ENCODE peak calls at places on chromosomes 6 and 20, in eight cellular contexts. N, T, R, S, E, I, Y and V are unnamed samples.

GRCh38 chr6:156839591-156840001 is 62.4 kb downstream of the ARID1B start:
- DNase-seq in N (no peak), R (no peak), E (no peak), T (no peak), Y (no peak), I (no peak), S (peak; percentile 66), V (no peak)

GRCh38 chr6:136031982-136032381 is 180.5 kb downstream of the PDE7B start:
- DNase-seq in E (no peak), S (peak; percentile 36), T (no peak), Y (no peak), I (no peak), R (no peak), N (no peak), V (peak; percentile 18)

GRCh38 chr6:84052204-84052882 is 18.8 kb downstream of the MRAP2 start:
- DNase-seq in Y (peak; percentile 27), R (peak; percentile 93), E (peak; percentile 5), T (peak; percentile 9), N (peak; percentile 21), S (peak; percentile 67), I (no peak), V (peak; percentile 28)

GRCh38 chr6:129863664-129864063 is 2.5 kb upstream of the TMEM244 start:
- DNase-seq in Y (no peak), N (no peak), I (no peak), S (peak; percentile 90), T (no peak), R (no peak), E (peak; percentile 26), V (no peak)

GRCh38 chr6:131281471-131282270 is 146.4 kb downstream of the AKAP7 start:
- DNase-seq in T (peak; percentile 75), S (peak; percentile 38), Y (peak; percentile 19), E (no peak), R (no peak), I (no peak), N (no peak), V (peak; percentile 60)

GRCh38 chr20:36149469-36149868 is 5.1 kb upstream of the EPB41L1 start:
- DNase-seq in E (peak; percentile 59), I (peak; percentile 63), R (no peak), S (no peak), Y (no peak), N (no peak), T (no peak), V (no peak)

GRCh38 chr6:111774346-111774703 is 98.9 kb downstream of the FYN start:
- DNase-seq in T (no peak), E (no peak), S (peak; percentile 22), I (no peak), N (no peak), R (no peak), Y (no peak), V (no peak)

GRCh38 chr6:155377061-155377460 is 62.8 kb upstream of the TFB1M start:
- DNase-seq in N (peak; percentile 67), I (no peak), Y (no peak), S (peak; percentile 97), E (no peak), R (no peak), T (no peak), V (no peak)

GRCh38 chr6:156777866-156778614 is 862 bp downstream of the ARID1B start:
- DNase-seq in N (no peak), R (peak; percentile 58), S (peak; percentile 63), Y (peak; percentile 45), E (peak; percentile 33), T (no peak), I (peak; percentile 51), V (peak; percentile 56)

GRCh38 chr6:138034229-138034628 is 73.0 kb downstream of the PERP start:
- DNase-seq in Y (no peak), R (no peak), E (no peak), T (no peak), N (no peak), S (no peak), I (no peak), V (no peak)

GRCh38 chr6:25882066-25882496 is 8.0 kb upstream of the SLC17A3 start:
- DNase-seq in T (no peak), N (no peak), R (no peak), I (peak; percentile 48), Y (no peak), E (peak; percentile 64), S (no peak), V (peak; percentile 61)

GRCh38 chr20:48858075-48858790 is 30.4 kb upstream of the PREX1 start:
- DNase-seq in Y (no peak), E (no peak), N (no peak), I (no peak), T (peak; percentile 54), R (no peak), S (no peak), V (no peak)

GRCh38 chr6:2596222-2596621 is 154.5 kb downstream of the MYLK4 start:
- DNase-seq in T (no peak), E (no peak), N (no peak), R (no peak), S (no peak), I (no peak), Y (no peak), V (peak; percentile 53)

GRCh38 chr6:5205035-5205469 is 55.7 kb downstream of the LYRM4 start:
- DNase-seq in E (no peak), T (peak; percentile 56), I (no peak), Y (no peak), N (no peak), S (no peak), R (no peak), V (no peak)

GRCh38 chr6:170167657-170168159 is 123.2 kb downstream of the DLL1 start:
- DNase-seq in Y (no peak), R (no peak), S (no peak), E (no peak), I (peak; percentile 58), T (no peak), N (no peak), V (no peak)

GRCh38 chr6:157159339-157159738 is 164.0 kb downstream of the TMEM242 start:
- DNase-seq in N (no peak), S (no peak), R (no peak), I (no peak), T (no peak), Y (no peak), E (no peak), V (no peak)

GRCh38 chr6:83417880-83418663 is 12.8 kb downstream of the ME1 start:
- DNase-seq in Y (no peak), E (no peak), T (peak; percentile 63), I (no peak), S (peak; percentile 59), N (peak; percentile 37), R (peak; percentile 43), V (no peak)

GRCh38 chr6:26422329-26422728 is 18.0 kb upstream of the BTN3A3 start:
- DNase-seq in E (no peak), S (no peak), R (no peak), N (no peak), I (no peak), T (no peak), Y (no peak), V (no peak)

GRCh38 chr6:26431258-26432162 is 8.8 kb upstream of the BTN3A3 start:
- DNase-seq in N (no peak), E (no peak), I (no peak), T (no peak), S (no peak), Y (no peak), R (peak; percentile 36), V (no peak)

GRCh38 chr6:45432944-45433343 is 55.2 kb upstream of the SUPT3H start:
- DNase-seq in N (no peak), I (no peak), S (peak; percentile 79), Y (no peak), T (no peak), R (no peak), E (no peak), V (no peak)

GRCh38 chr6:170174124-170174770 is 116.6 kb downstream of the DLL1 start:
- DNase-seq in T (peak; percentile 73), E (no peak), R (no peak), N (no peak), Y (no peak), S (no peak), I (no peak), V (no peak)